ENCODE peak calls at places on chromosomes 12 and 14, in seven cellular contexts. L is neural progenitor cell, X is GM23338, W is brain microvascular endothelial cell, B is upper lobe of right lung, S is tibial artery, T is Karpas-422. G is an unnamed sample.

GRCh38 chr14:33857650-33858049 is 93.2 kb downstream of the EGLN3 start:
- DNase-seq in B (no peak), X (no peak), W (no peak), S (no peak), L (no peak), T (no peak), G (no peak)

GRCh38 chr12:127596881-127597280 is 670.1 kb upstream of the TMEM132C start:
- DNase-seq in X (no peak), W (no peak), L (no peak), S (no peak), T (no peak), B (no peak), G (no peak)

GRCh38 chr12:116813271-116814041 is 67.8 kb downstream of the HRK start:
- DNase-seq in T (no peak), B (peak; percentile 30), W (no peak), S (no peak), L (no peak), X (no peak), G (peak; percentile 37)

GRCh38 chr12:114744696-114745095 is 60.7 kb upstream of the TBX3 start:
- DNase-seq in B (no peak), S (no peak), T (no peak), X (no peak), L (no peak), W (no peak), G (no peak)

GRCh38 chr12:124916370-124917134 is 2.1 kb upstream of the UBC start:
- DNase-seq in B (no peak), T (peak; percentile 78), S (peak; percentile 92), L (peak; percentile 52), X (peak; percentile 46), W (peak; percentile 93), G (no peak)

GRCh38 chr12:129363041-129363440 is 509.8 kb downstream of the GLT1D1 start:
- DNase-seq in B (no peak), T (no peak), S (no peak), W (no peak), L (no peak), X (no peak), G (no peak)

GRCh38 chr14:79404874-79405273 is 806.4 kb downstream of the DIO2 start:
- DNase-seq in X (no peak), T (no peak), W (peak; percentile 44), B (no peak), S (no peak), L (no peak), G (no peak)

GRCh38 chr14:49971156-49972141 is 78.6 kb downstream of the ARF6 start:
- DNase-seq in X (no peak), T (peak; percentile 99), L (no peak), B (no peak), S (no peak), W (no peak), G (no peak)

GRCh38 chr12:12839886-12840285 is 26.7 kb downstream of the DDX47 start:
- DNase-seq in L (no peak), T (no peak), S (peak; percentile 73), X (no peak), B (peak; percentile 70), W (peak; percentile 76), G (peak; percentile 53)

GRCh38 chr14:97380539-97380941 is 583.4 kb downstream of the VRK1 start:
- DNase-seq in L (no peak), W (no peak), T (no peak), S (no peak), B (no peak), X (no peak), G (no peak)

GRCh38 chr14:105283028-105283427 is 17.8 kb downstream of the BRF1 start:
- DNase-seq in X (peak; percentile 69), L (peak; percentile 57), T (no peak), B (no peak), S (no peak), W (no peak), G (no peak)
- H3K27ac ChIP-seq in X (no peak overlapping the region), L (no peak overlapping the region), T (no peak overlapping the region), B (no peak overlapping the region), S (no peak overlapping the region), W (no peak overlapping the region), G (no peak overlapping the region)

DNA sequence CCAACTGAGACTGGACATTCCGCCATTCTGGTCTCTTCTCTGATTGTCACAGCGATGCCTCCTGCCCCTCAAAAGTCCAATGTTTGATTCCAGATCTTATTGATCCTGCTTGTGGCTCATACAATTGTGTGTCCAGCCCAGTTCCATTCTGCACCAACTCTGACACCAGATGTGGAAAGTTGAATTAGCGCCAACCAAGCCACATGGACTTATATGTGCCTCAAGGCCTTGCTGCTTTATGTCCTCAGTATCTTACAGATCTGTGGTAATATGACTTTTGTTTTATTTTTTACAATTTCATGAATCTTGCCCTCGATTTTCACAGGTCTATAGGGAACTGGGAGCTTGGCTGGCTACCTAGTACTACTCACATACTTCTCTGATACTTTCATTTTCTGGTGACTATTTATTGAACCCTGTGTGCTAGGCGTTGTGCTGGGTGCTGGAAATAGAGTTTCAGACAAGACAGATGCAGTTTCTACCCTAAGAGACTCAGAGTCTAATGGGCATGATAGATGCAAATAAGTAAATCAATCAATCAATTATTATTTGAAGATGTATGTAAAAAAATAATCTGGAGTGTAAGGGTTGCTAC is 472.0 kb downstream of the TMTC2 start:
- DNase-seq in S (no peak), X (no peak), B (no peak), L (no peak), T (no peak), W (no peak), G (no peak)
- H3K27ac ChIP-seq in S (no peak overlapping the region), X (no peak overlapping the region), B (no peak overlapping the region), L (no peak overlapping the region), T (no peak overlapping the region), W (no peak overlapping the region), G (no peak overlapping the region)

GRCh38 chr12:6553051-6553868 is 2.6 kb downstream of the IFFO1 start:
- DNase-seq in L (no peak), X (no peak), B (no peak), T (no peak), W (peak; percentile 80), S (peak; percentile 88), G (no peak)
- H3K27ac ChIP-seq in L (no peak overlapping the region), X (no peak overlapping the region), B (peak overlapping the region; percentile 73), T (peak overlapping the region; percentile 38), W (peak overlapping the region; percentile 63), S (peak overlapping the region; percentile 92), G (peak overlapping the region; percentile 95)

DNA sequence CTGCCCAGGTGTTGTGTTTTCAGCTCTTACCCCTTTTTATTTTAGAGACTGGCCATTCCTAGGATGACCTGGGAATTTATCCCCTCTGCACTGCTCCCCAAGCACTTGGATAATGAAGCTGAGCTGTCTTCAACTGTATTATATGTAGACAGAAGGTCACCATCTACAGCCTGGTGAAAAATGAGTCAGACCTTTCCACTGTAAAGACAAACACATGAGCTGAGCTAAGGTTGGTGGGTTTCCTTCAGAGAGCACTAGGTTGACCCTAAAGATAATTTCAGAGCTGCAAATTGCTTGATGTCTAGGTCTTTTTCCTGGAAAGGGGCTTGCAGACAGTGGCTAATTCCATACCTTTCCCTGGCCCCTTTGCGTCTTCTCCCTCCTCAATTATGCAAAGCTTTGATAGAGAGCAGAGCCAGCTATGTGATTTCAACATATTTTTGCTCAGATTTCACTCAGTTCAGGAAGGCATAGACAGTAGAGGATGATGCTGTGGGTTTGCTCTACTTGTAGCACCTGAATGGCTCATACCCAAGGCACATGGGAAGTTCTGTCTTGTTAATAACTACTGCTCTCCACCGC is 9.2 kb upstream of the IKZF4 start:
- DNase-seq in X (no peak), T (no peak), W (no peak), L (no peak), S (no peak), B (no peak), G (no peak)
- H3K27ac ChIP-seq in X (no peak overlapping the region), T (no peak overlapping the region), W (no peak overlapping the region), L (no peak overlapping the region), S (no peak overlapping the region), B (no peak overlapping the region), G (no peak overlapping the region)

DNA sequence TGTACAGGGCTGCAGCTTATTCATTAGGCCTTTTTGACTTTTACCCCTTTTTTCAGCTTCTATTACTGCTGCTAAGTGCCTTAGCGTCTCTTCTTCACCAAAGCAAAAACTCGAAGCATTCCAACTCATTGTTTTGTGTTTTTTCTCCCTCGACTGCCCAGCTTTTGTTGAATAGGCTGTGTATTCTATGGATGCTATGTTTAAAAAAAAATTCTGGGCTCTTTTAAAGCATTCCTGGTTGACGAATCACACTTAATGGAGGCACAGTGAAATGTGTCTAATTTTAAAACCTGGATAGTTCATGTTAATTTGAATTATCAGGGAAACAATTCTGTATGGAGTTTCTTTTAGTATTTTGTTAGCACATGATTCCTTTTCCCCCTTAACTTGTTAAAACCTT is 29.7 kb downstream of the KTN1 start:
- DNase-seq in S (no peak), T (no peak), L (peak; percentile 62), X (peak; percentile 56), B (no peak), W (no peak), G (no peak)
- H3K27ac ChIP-seq in S (no peak overlapping the region), T (no peak overlapping the region), L (peak overlapping the region; percentile 80), X (peak overlapping the region; percentile 83), B (no peak overlapping the region), W (no peak overlapping the region), G (no peak overlapping the region)

GRCh38 chr12:63400318-63400717 is 249.3 kb upstream of the AVPR1A start:
- DNase-seq in W (no peak), L (no peak), B (no peak), X (no peak), T (no peak), S (no peak), G (peak; percentile 35)

GRCh38 chr12:63397807-63398206 is 246.8 kb upstream of the AVPR1A start:
- DNase-seq in B (no peak), T (no peak), S (no peak), L (no peak), W (no peak), X (no peak), G (no peak)

GRCh38 chr12:63396135-63396534 is 245.1 kb upstream of the AVPR1A start:
- DNase-seq in W (no peak), L (no peak), X (no peak), B (no peak), T (no peak), S (no peak), G (no peak)

GRCh38 chr12:63394994-63395393 is 244.0 kb upstream of the AVPR1A start:
- DNase-seq in T (no peak), S (no peak), X (no peak), B (no peak), W (no peak), L (no peak), G (no peak)

GRCh38 chr12:63394349-63394748 is 243.3 kb upstream of the AVPR1A start:
- DNase-seq in T (no peak), X (no peak), S (no peak), W (no peak), L (no peak), B (no peak), G (no peak)
- H3K27ac ChIP-seq in T (no peak overlapping the region), X (no peak overlapping the region), S (no peak overlapping the region), W (no peak overlapping the region), L (no peak overlapping the region), B (no peak overlapping the region), G (no peak overlapping the region)

GRCh38 chr12:48980953-48981756 is 3.0 kb downstream of the WNT1 start:
- DNase-seq in B (peak; percentile 76), X (peak; percentile 67), L (peak; percentile 69), W (no peak), S (no peak), T (no peak), G (no peak)
- H3K27ac ChIP-seq in B (no peak overlapping the region), X (no peak overlapping the region), L (no peak overlapping the region), W (no peak overlapping the region), S (no peak overlapping the region), T (no peak overlapping the region), G (no peak overlapping the region)

DNA sequence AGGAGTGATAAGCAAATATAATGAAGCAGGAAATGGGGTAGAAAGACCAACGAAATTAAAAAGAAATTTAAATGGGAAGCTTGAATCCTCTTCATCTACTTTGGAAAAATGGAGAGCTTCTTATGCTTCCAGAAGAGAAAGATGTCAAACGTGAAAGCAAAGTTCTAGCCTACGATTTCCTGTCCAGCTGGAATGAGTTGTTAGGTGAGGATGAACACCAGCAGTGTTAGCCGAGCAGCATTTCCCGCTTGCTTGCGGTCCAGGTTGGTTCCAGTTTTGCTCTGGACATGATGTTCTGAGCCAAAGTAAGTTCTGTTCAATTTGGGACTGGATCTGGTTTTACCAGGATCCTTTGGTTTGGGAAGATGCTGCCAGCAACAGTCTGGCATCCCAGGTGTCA is 78.9 kb downstream of the DACT1 start:
- DNase-seq in X (no peak), S (no peak), T (no peak), W (no peak), L (no peak), B (no peak), G (no peak)
- H3K27ac ChIP-seq in X (no peak overlapping the region), S (no peak overlapping the region), T (no peak overlapping the region), W (no peak overlapping the region), L (no peak overlapping the region), B (no peak overlapping the region), G (no peak overlapping the region)

G was measured in left lung.